ENCODE peak calls at places on chromosomes 16 and 17, in seven cellular contexts. One of them, this sample, is unnamed.
A peak's percentile ranks its signal among the peaks of the same experiment; 100 is the strongest.

GRCh38 chr17:64778367-64779290 is 116.5 kb upstream of the SMURF2 start:
- DNase-seq in activated effector memory CD4-positive, alpha-beta T cell treated with Interleukin-2 at 50 U/mL for 16 hours: no peak
- DNase-seq in Caco-2: no peak
- DNase-seq in HT-29: no peak
- DNase-seq in activated T-cell treated with anti-CD3 and anti-CD28 coated beads for 4 hours: no peak
- DNase-seq in PC-3: peak; percentile 40
- DNase-seq in NCI-H2081: peak; percentile 64
- DNase-seq in this sample: no peak

GRCh38 chr16:84087461-84088151 is 29.1 kb downstream of the MBTPS1 start:
- DNase-seq in activated effector memory CD4-positive, alpha-beta T cell treated with Interleukin-2 at 50 U/mL for 16 hours: no peak
- DNase-seq in Caco-2: no peak
- DNase-seq in HT-29: no peak
- DNase-seq in activated T-cell treated with anti-CD3 and anti-CD28 coated beads for 4 hours: no peak
- DNase-seq in PC-3: no peak
- DNase-seq in NCI-H2081: no peak
- DNase-seq in this sample: no peak

GRCh38 chr16:83917152-83918120 is 18.5 kb downstream of the MLYCD start:
- DNase-seq in activated effector memory CD4-positive, alpha-beta T cell treated with Interleukin-2 at 50 U/mL for 16 hours: no peak
- DNase-seq in Caco-2: no peak
- DNase-seq in HT-29: no peak
- DNase-seq in activated T-cell treated with anti-CD3 and anti-CD28 coated beads for 4 hours: no peak
- DNase-seq in PC-3: no peak
- DNase-seq in NCI-H2081: no peak
- DNase-seq in this sample: no peak

GRCh38 chr16:20849587-20850390 is 43.5 kb downstream of the REXO5 start:
- DNase-seq in activated effector memory CD4-positive, alpha-beta T cell treated with Interleukin-2 at 50 U/mL for 16 hours: peak; percentile 33
- DNase-seq in Caco-2: peak; percentile 78
- DNase-seq in HT-29: peak; percentile 85
- DNase-seq in activated T-cell treated with anti-CD3 and anti-CD28 coated beads for 4 hours: peak; percentile 65
- DNase-seq in PC-3: peak; percentile 74
- DNase-seq in NCI-H2081: peak; percentile 41
- DNase-seq in this sample: peak; percentile 71

GRCh38 chr16:48537275-48537674 is 72.7 kb downstream of the N4BP1 start:
- DNase-seq in activated effector memory CD4-positive, alpha-beta T cell treated with Interleukin-2 at 50 U/mL for 16 hours: no peak
- DNase-seq in Caco-2: no peak
- DNase-seq in HT-29: no peak
- DNase-seq in activated T-cell treated with anti-CD3 and anti-CD28 coated beads for 4 hours: no peak
- DNase-seq in PC-3: no peak
- DNase-seq in NCI-H2081: no peak
- DNase-seq in this sample: no peak

GRCh38 chr16:89132194-89133005 is 38.7 kb downstream of the ACSF3 start:
- DNase-seq in activated effector memory CD4-positive, alpha-beta T cell treated with Interleukin-2 at 50 U/mL for 16 hours: no peak
- DNase-seq in Caco-2: no peak
- DNase-seq in HT-29: no peak
- DNase-seq in activated T-cell treated with anti-CD3 and anti-CD28 coated beads for 4 hours: no peak
- DNase-seq in PC-3: no peak
- DNase-seq in NCI-H2081: no peak
- DNase-seq in this sample: no peak

GRCh38 chr16:23119570-23119969 is 29.7 kb downstream of the USP31 start:
- DNase-seq in activated effector memory CD4-positive, alpha-beta T cell treated with Interleukin-2 at 50 U/mL for 16 hours: no peak
- DNase-seq in Caco-2: no peak
- DNase-seq in HT-29: no peak
- DNase-seq in activated T-cell treated with anti-CD3 and anti-CD28 coated beads for 4 hours: no peak
- DNase-seq in PC-3: no peak
- DNase-seq in NCI-H2081: no peak
- DNase-seq in this sample: no peak

GRCh38 chr17:51814521-51814920 is 344.0 kb downstream of the CA10 start:
- DNase-seq in activated effector memory CD4-positive, alpha-beta T cell treated with Interleukin-2 at 50 U/mL for 16 hours: no peak
- DNase-seq in Caco-2: no peak
- DNase-seq in HT-29: no peak
- DNase-seq in activated T-cell treated with anti-CD3 and anti-CD28 coated beads for 4 hours: no peak
- DNase-seq in PC-3: peak; percentile 71
- DNase-seq in NCI-H2081: no peak
- DNase-seq in this sample: no peak

GRCh38 chr16:75626806-75627205 is 3.7 kb upstream of the ADAT1 start:
- DNase-seq in activated effector memory CD4-positive, alpha-beta T cell treated with Interleukin-2 at 50 U/mL for 16 hours: no peak
- DNase-seq in Caco-2: no peak
- DNase-seq in HT-29: no peak
- DNase-seq in activated T-cell treated with anti-CD3 and anti-CD28 coated beads for 4 hours: no peak
- DNase-seq in PC-3: no peak
- DNase-seq in NCI-H2081: no peak
- DNase-seq in this sample: no peak

GRCh38 chr16:27458987-27459688 is 57.2 kb downstream of the IL21R start:
- DNase-seq in activated effector memory CD4-positive, alpha-beta T cell treated with Interleukin-2 at 50 U/mL for 16 hours: no peak
- DNase-seq in Caco-2: no peak
- DNase-seq in HT-29: no peak
- DNase-seq in activated T-cell treated with anti-CD3 and anti-CD28 coated beads for 4 hours: no peak
- DNase-seq in PC-3: no peak
- DNase-seq in NCI-H2081: no peak
- DNase-seq in this sample: no peak

GRCh38 chr16:67101301-67101675 is 8.5 kb upstream of the PHAF1 start:
- DNase-seq in activated effector memory CD4-positive, alpha-beta T cell treated with Interleukin-2 at 50 U/mL for 16 hours: no peak
- DNase-seq in Caco-2: no peak
- DNase-seq in HT-29: no peak
- DNase-seq in activated T-cell treated with anti-CD3 and anti-CD28 coated beads for 4 hours: no peak
- DNase-seq in PC-3: no peak
- DNase-seq in NCI-H2081: no peak
- DNase-seq in this sample: no peak

GRCh38 chr17:4449736-4450135 is 16.0 kb downstream of the SPNS3 start:
- DNase-seq in activated effector memory CD4-positive, alpha-beta T cell treated with Interleukin-2 at 50 U/mL for 16 hours: no peak
- DNase-seq in Caco-2: no peak
- DNase-seq in HT-29: no peak
- DNase-seq in activated T-cell treated with anti-CD3 and anti-CD28 coated beads for 4 hours: no peak
- DNase-seq in PC-3: no peak
- DNase-seq in NCI-H2081: no peak
- DNase-seq in this sample: no peak

GRCh38 chr17:1077536-1078061 is 80.7 kb downstream of the TIMM22 start:
- DNase-seq in activated effector memory CD4-positive, alpha-beta T cell treated with Interleukin-2 at 50 U/mL for 16 hours: no peak
- DNase-seq in Caco-2: no peak
- DNase-seq in HT-29: no peak
- DNase-seq in activated T-cell treated with anti-CD3 and anti-CD28 coated beads for 4 hours: no peak
- DNase-seq in PC-3: no peak
- DNase-seq in NCI-H2081: peak; percentile 31
- DNase-seq in this sample: no peak

GRCh38 chr16:67542464-67542863 is 13.8 kb downstream of the RIPOR1 start:
- DNase-seq in activated effector memory CD4-positive, alpha-beta T cell treated with Interleukin-2 at 50 U/mL for 16 hours: peak; percentile 76
- DNase-seq in Caco-2: peak; percentile 47
- DNase-seq in HT-29: peak; percentile 24
- DNase-seq in activated T-cell treated with anti-CD3 and anti-CD28 coated beads for 4 hours: peak; percentile 51
- DNase-seq in PC-3: peak; percentile 30
- DNase-seq in NCI-H2081: no peak
- DNase-seq in this sample: no peak

GRCh38 chr17:18974407-18975149 is 22.6 kb downstream of the SLC5A10 start:
- DNase-seq in activated effector memory CD4-positive, alpha-beta T cell treated with Interleukin-2 at 50 U/mL for 16 hours: no peak
- DNase-seq in Caco-2: no peak
- DNase-seq in HT-29: no peak
- DNase-seq in activated T-cell treated with anti-CD3 and anti-CD28 coated beads for 4 hours: no peak
- DNase-seq in PC-3: peak; percentile 53
- DNase-seq in NCI-H2081: no peak
- DNase-seq in this sample: no peak

GRCh38 chr16:57537194-57537505 is 779 bp upstream of the CCDC102A start:
- DNase-seq in activated effector memory CD4-positive, alpha-beta T cell treated with Interleukin-2 at 50 U/mL for 16 hours: no peak
- DNase-seq in Caco-2: no peak
- DNase-seq in HT-29: no peak
- DNase-seq in activated T-cell treated with anti-CD3 and anti-CD28 coated beads for 4 hours: no peak
- DNase-seq in PC-3: no peak
- DNase-seq in NCI-H2081: no peak
- DNase-seq in this sample: no peak

GRCh38 chr17:55830210-55830609 is 79.4 kb downstream of the PCTP start:
- DNase-seq in activated effector memory CD4-positive, alpha-beta T cell treated with Interleukin-2 at 50 U/mL for 16 hours: no peak
- DNase-seq in Caco-2: no peak
- DNase-seq in HT-29: no peak
- DNase-seq in activated T-cell treated with anti-CD3 and anti-CD28 coated beads for 4 hours: no peak
- DNase-seq in PC-3: no peak
- DNase-seq in NCI-H2081: no peak
- DNase-seq in this sample: no peak

GRCh38 chr17:38443356-38444026 is 15.2 kb downstream of the ARHGAP23 start:
- DNase-seq in activated effector memory CD4-positive, alpha-beta T cell treated with Interleukin-2 at 50 U/mL for 16 hours: no peak
- DNase-seq in Caco-2: no peak
- DNase-seq in HT-29: no peak
- DNase-seq in activated T-cell treated with anti-CD3 and anti-CD28 coated beads for 4 hours: no peak
- DNase-seq in PC-3: no peak
- DNase-seq in NCI-H2081: no peak
- DNase-seq in this sample: no peak

GRCh38 chr17:77419547-77420475 is 279.0 kb downstream of the SEC14L1 start:
- DNase-seq in activated effector memory CD4-positive, alpha-beta T cell treated with Interleukin-2 at 50 U/mL for 16 hours: no peak
- DNase-seq in Caco-2: peak; percentile 64
- DNase-seq in HT-29: no peak
- DNase-seq in activated T-cell treated with anti-CD3 and anti-CD28 coated beads for 4 hours: no peak
- DNase-seq in PC-3: peak; percentile 57
- DNase-seq in NCI-H2081: peak; percentile 61
- DNase-seq in this sample: no peak

GRCh38 chr16:66750279-66751134 is 902 bp downstream of the DYNC1LI2 start:
- DNase-seq in activated effector memory CD4-positive, alpha-beta T cell treated with Interleukin-2 at 50 U/mL for 16 hours: no peak
- DNase-seq in Caco-2: no peak
- DNase-seq in HT-29: no peak
- DNase-seq in activated T-cell treated with anti-CD3 and anti-CD28 coated beads for 4 hours: no peak
- DNase-seq in PC-3: no peak
- DNase-seq in NCI-H2081: no peak
- DNase-seq in this sample: no peak

GRCh38 chr17:75983501-75984181 is 4.6 kb downstream of the TEN1 start:
- DNase-seq in activated effector memory CD4-positive, alpha-beta T cell treated with Interleukin-2 at 50 U/mL for 16 hours: no peak
- DNase-seq in Caco-2: no peak
- DNase-seq in HT-29: no peak
- DNase-seq in activated T-cell treated with anti-CD3 and anti-CD28 coated beads for 4 hours: no peak
- DNase-seq in PC-3: no peak
- DNase-seq in NCI-H2081: no peak
- DNase-seq in this sample: no peak

GRCh38 chr16:85027349-85027967 is at the start of gene KIAA0513:
- DNase-seq in activated effector memory CD4-positive, alpha-beta T cell treated with Interleukin-2 at 50 U/mL for 16 hours: peak; percentile 93
- DNase-seq in Caco-2: peak; percentile 99
- DNase-seq in HT-29: peak; percentile 96
- DNase-seq in activated T-cell treated with anti-CD3 and anti-CD28 coated beads for 4 hours: peak; percentile 92
- DNase-seq in PC-3: peak; percentile 90
- DNase-seq in NCI-H2081: peak; percentile 85
- DNase-seq in this sample: peak; percentile 97

GRCh38 chr16:88880226-88881051 is 14.0 kb upstream of the PABPN1L start:
- DNase-seq in activated effector memory CD4-positive, alpha-beta T cell treated with Interleukin-2 at 50 U/mL for 16 hours: no peak
- DNase-seq in Caco-2: no peak
- DNase-seq in HT-29: no peak
- DNase-seq in activated T-cell treated with anti-CD3 and anti-CD28 coated beads for 4 hours: no peak
- DNase-seq in PC-3: no peak
- DNase-seq in NCI-H2081: no peak
- DNase-seq in this sample: no peak

GRCh38 chr16:54242199-54242598 is 44.4 kb downstream of the IRX3 start:
- DNase-seq in activated effector memory CD4-positive, alpha-beta T cell treated with Interleukin-2 at 50 U/mL for 16 hours: no peak
- DNase-seq in Caco-2: peak; percentile 73
- DNase-seq in HT-29: peak; percentile 38
- DNase-seq in activated T-cell treated with anti-CD3 and anti-CD28 coated beads for 4 hours: no peak
- DNase-seq in PC-3: peak; percentile 2
- DNase-seq in NCI-H2081: no peak
- DNase-seq in this sample: no peak

GRCh38 chr17:51890710-51891109 is 267.8 kb downstream of the CA10 start:
- DNase-seq in activated effector memory CD4-positive, alpha-beta T cell treated with Interleukin-2 at 50 U/mL for 16 hours: no peak
- DNase-seq in Caco-2: no peak
- DNase-seq in HT-29: no peak
- DNase-seq in activated T-cell treated with anti-CD3 and anti-CD28 coated beads for 4 hours: no peak
- DNase-seq in PC-3: no peak
- DNase-seq in NCI-H2081: no peak
- DNase-seq in this sample: no peak

This sample was measured in T47D.